ENCODE peak calls at places on chromosomes 4 and X, in eight cellular contexts. D is neural progenitor cell, U is GM23338, B is BJ, P is GM20000, V is IMR-90, N is endothelial cell, J is lung. A is an unnamed sample.

GRCh38 chrX:102847362-102847761 is 89.7 kb upstream of the RAB40AL start:
- DNase-seq in D (no peak), U (no peak), B (no peak), P (no peak), V (no peak), N (no peak), J (no peak), A (no peak)

GRCh38 chrX:50988649-50989048 is 78.1 kb downstream of the BMP15 start:
- DNase-seq in D (peak), U (peak), B (no peak), P (peak), V (peak), N (peak), J (no peak), A (no peak)

GRCh38 chr4:72714482-72715279 is 145.7 kb upstream of the ADAMTS3 start:
- DNase-seq in D (no peak), U (no peak), B (no peak), P (no peak), V (no peak), N (no peak), J (no peak), A (no peak)

GRCh38 chrX:139881572-139881971 is 51.3 kb downstream of the ATP11C start:
- DNase-seq in D (no peak), U (no peak), B (peak), P (no peak), V (peak), N (no peak), J (no peak), A (no peak)

GRCh38 chr4:97153042-97153441 is 990.2 kb downstream of the STPG2 start:
- DNase-seq in D (peak), U (peak), B (no peak), P (no peak), V (no peak), N (no peak), J (no peak), A (no peak)

GRCh38 chr4:7416745-7417432 is 17.8 kb downstream of the PSAPL1 start:
- DNase-seq in D (no peak), U (no peak), B (no peak), P (no peak), V (no peak), N (no peak), J (no peak), A (peak)

GRCh38 chr4:158630893-158631292 is 40.8 kb downstream of the C4orf46 start:
- DNase-seq in D (peak), U (no peak), B (no peak), P (no peak), V (peak), N (no peak), J (no peak), A (no peak)

GRCh38 chrX:45986971-45987370 is 558.2 kb downstream of the ZNF674 start:
- DNase-seq in D (no peak), U (no peak), B (no peak), P (no peak), V (no peak), N (no peak), J (no peak), A (no peak)

GRCh38 chrX:133493366-133493765 is 78.1 kb upstream of the GPC4 start:
- DNase-seq in D (no peak), U (no peak), B (no peak), P (no peak), V (no peak), N (no peak), J (no peak), A (no peak)

GRCh38 chr4:168221298-168221697 is 97.3 kb downstream of the DDX60 start:
- DNase-seq in D (no peak), U (no peak), B (peak), P (no peak), V (peak), N (no peak), J (no peak), A (no peak)

GRCh38 chrX:47497274-47497673 is 14.3 kb upstream of the ZNF41 start:
- DNase-seq in D (no peak), U (no peak), B (no peak), P (no peak), V (peak), N (no peak), J (no peak), A (no peak)

GRCh38 chrX:69309074-69309792 is 144.0 kb upstream of the PJA1 start:
- DNase-seq in D (no peak), U (no peak), B (no peak), P (no peak), V (no peak), N (no peak), J (no peak), A (no peak)

GRCh38 chrX:109327271-109327670 is 154.6 kb downstream of the GUCY2F start:
- DNase-seq in D (no peak), U (no peak), B (no peak), P (no peak), V (no peak), N (no peak), J (no peak), A (no peak)

GRCh38 chrX:129981752-129982299 is 609 bp upstream of the BCORL1 start:
- DNase-seq in D (no peak), U (no peak), B (no peak), P (no peak), V (no peak), N (no peak), J (no peak), A (no peak)

GRCh38 chrX:69896046-69896445 is 153.7 kb downstream of the AWAT2 start:
- DNase-seq in D (no peak), U (no peak), B (no peak), P (no peak), V (no peak), N (no peak), J (no peak), A (no peak)

DNA sequence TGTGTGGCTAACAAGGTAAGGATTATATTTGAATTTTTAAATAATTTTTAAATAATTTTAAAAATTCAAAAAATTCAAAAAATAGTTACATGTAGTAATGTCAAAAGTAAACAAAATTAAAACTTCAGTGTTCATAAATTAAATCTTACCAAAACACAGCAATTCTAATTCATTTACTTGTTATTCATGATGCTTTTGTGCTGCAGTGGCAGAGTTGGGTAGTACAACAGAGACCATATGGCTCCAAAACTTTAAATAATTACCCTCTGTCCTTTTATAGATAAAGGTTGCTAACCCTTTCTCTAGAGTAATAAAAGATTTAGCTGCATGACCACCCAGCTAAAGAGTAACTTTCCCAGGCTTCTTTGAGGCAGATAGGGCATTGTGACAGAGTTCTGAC is 1355.6 kb downstream of the FSTL5 start:
- DNase-seq in D (no peak), U (no peak), B (no peak), P (no peak), V (no peak), N (no peak), J (no peak), A (no peak)
- TF ChIP-seq CTCF in D (peak), U (no peak), B (no peak), P (no peak), V (no peak), N (peak), J (no peak), A (peak)

GRCh38 chr4:64330143-64330542 is 79.1 kb downstream of the TECRL start:
- DNase-seq in D (no peak), U (peak), B (no peak), P (no peak), V (no peak), N (no peak), J (no peak), A (no peak)
- TF ChIP-seq CTCF in D (peak), U (peak), B (no peak), P (no peak), V (no peak), N (no peak), J (no peak), A (no peak)

DNA sequence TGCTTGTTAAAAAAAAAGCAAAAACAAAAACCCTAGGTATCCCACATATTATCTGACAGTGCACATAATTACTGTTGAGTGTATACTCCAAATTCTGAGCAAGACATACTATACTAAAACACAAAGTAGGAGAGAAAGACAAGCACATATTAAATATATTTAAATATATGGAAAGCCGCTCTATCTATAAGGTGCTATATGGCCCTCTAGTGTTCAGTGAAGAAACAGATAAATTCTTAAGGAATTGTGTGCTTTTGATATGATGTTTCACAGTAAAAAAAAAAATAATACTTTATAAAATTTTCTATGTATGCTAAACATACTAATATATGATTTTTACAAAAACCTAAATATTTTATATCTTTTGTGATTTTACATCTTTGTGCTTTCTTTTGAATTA is 137.8 kb downstream of the FBXW7 start:
- DNase-seq in D (peak), U (peak), B (no peak), P (no peak), V (peak), N (no peak), J (no peak), A (no peak)
- TF ChIP-seq CTCF in D (peak), U (peak), B (no peak), P (no peak), V (peak), N (peak), J (no peak), A (peak)

DNA sequence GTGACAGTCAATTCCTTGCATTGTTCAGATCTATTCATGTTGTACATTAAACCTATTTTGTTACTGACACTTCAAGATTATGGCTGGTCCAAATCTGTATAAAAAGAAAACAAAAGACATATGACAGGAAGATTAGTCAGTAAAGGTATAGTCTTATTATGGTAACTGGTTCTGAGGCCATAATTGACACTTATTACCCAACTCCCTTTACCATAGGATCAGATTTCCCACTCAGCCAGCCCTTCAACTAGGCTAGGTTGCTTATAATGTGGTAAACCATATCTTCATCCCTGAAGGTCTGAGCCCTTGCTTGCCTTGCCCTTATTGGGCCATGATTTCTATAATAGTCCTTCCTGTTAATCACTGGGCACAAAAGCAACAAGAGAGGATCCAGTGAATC is 289.6 kb downstream of the CXXC4 start:
- DNase-seq in D (no peak), U (no peak), B (no peak), P (no peak), V (no peak), N (no peak), J (no peak), A (no peak)
- TF ChIP-seq CTCF in D (no peak), U (no peak), B (no peak), P (no peak), V (no peak), N (no peak), J (no peak), A (no peak)

GRCh38 chr4:38760915-38761314 is 21.9 kb downstream of the TLR10 start:
- DNase-seq in D (no peak), U (no peak), B (no peak), P (no peak), V (no peak), N (no peak), J (no peak), A (no peak)

GRCh38 chr4:38759790-38760122 is 23.0 kb downstream of the TLR10 start:
- DNase-seq in D (no peak), U (no peak), B (no peak), P (no peak), V (no peak), N (no peak), J (no peak), A (no peak)

GRCh38 chr4:38762560-38762959 is 20.2 kb downstream of the TLR10 start:
- DNase-seq in D (no peak), U (no peak), B (no peak), P (peak), V (no peak), N (no peak), J (no peak), A (no peak)

GRCh38 chr4:38759077-38759789 is 23.6 kb downstream of the TLR10 start:
- DNase-seq in D (peak), U (peak), B (no peak), P (peak), V (peak), N (peak), J (peak), A (no peak)

GRCh38 chr4:38757945-38758344 is 24.8 kb downstream of the TLR10 start:
- DNase-seq in D (peak), U (peak), B (no peak), P (no peak), V (no peak), N (no peak), J (no peak), A (no peak)
- TF ChIP-seq CTCF in D (peak), U (peak), B (peak), P (peak), V (no peak), N (no peak), J (no peak), A (peak)

DNA sequence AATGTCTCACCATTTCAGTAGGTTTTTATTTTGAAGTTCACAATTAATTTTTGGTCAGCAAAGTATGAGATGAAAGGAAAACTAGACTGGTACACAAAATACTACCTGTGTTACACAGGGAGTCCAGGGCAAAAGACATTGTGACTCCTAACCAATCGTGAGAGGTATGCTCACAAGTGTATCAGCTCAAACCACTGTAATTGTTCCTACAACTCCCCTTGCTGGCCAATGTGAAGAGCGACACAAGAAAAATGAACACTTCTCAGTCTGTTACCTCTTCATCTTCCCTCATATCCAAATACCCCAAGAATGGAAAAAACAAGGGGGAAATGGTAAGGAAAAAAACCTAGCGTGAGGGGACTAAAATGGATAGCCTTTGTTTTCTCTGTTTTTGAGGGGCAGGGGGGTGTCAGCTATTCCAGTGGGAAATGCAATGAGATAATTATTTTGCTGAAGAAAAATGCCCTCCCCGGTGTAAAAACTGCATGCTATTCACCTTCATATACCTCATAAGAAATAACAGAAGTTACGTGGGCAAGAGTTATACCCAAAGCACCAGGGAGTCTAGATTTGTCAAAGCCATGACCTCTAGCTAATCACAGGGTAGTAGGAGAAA is 30.6 kb upstream of the NSUN7 start:
- DNase-seq in D (peak), U (peak), B (no peak), P (peak), V (peak), N (no peak), J (no peak), A (no peak)
- TF ChIP-seq CTCF in D (peak), U (peak), B (peak), P (peak), V (peak), N (no peak), J (peak), A (peak)

GRCh38 chrX:48540015-48540350 is 469 bp downstream of the TBC1D25 start:
- DNase-seq in D (no peak), U (no peak), B (no peak), P (peak), V (peak), N (peak), J (no peak), A (no peak)
- TF ChIP-seq CTCF in D (no peak), U (no peak), B (no peak), P (no peak), V (no peak), N (no peak), J (no peak), A (no peak)

GRCh38 chr4:153159728-153160221 is 44.5 kb upstream of the TRIM2 start:
- DNase-seq in D (no peak), U (no peak), B (peak), P (no peak), V (peak), N (no peak), J (no peak), A (no peak)

GRCh38 chr4:153156263-153156662 is 48.0 kb upstream of the TRIM2 start:
- DNase-seq in D (peak), U (peak), B (no peak), P (no peak), V (no peak), N (no peak), J (no peak), A (no peak)

GRCh38 chr4:153161599-153161971 is 42.7 kb upstream of the TRIM2 start:
- DNase-seq in D (no peak), U (no peak), B (no peak), P (no peak), V (peak), N (no peak), J (no peak), A (no peak)

GRCh38 chr4:153160856-153161598 is 43.2 kb upstream of the TRIM2 start:
- DNase-seq in D (no peak), U (no peak), B (no peak), P (no peak), V (no peak), N (no peak), J (no peak), A (no peak)

GRCh38 chr4:153159016-153159415 is 45.2 kb upstream of the TRIM2 start:
- DNase-seq in D (no peak), U (no peak), B (no peak), P (no peak), V (no peak), N (no peak), J (no peak), A (no peak)
- TF ChIP-seq CTCF in D (no peak), U (peak), B (no peak), P (no peak), V (no peak), N (no peak), J (no peak), A (peak)

DNA sequence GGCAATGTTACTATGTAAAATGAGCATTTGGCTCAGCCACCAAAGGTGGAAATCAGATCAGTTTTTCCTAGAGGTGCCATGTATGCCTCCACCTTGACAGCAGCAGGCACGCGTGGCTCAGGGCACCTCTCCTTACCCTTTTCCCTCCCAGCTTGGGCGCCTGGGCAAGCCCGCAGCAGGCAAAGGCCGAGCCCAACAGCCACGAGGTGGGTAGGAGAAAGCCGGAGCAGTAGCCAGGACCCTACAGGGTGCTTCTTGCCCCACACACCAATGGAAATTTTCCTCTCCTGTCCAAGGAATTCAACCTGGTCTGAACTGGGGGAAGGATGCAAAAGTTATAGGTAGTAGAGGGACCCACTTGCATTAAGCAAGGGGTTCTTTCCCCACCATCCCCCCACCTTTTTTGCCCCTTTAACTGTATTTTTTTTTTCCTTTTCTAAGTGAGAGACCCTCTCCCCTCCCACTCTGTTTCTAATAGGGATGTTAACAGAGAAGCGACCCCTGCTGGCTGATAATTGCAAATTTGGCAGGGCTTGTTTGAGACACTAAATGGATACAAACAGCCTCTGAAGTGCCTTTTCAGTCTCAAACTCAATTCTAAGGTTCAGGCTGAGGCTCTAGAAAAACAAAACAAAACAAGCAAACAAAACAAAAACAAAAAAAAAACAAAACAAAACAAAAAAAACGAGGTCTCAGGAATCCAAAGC is 895.1 kb downstream of the PCDH18 start:
- DNase-seq in D (peak), U (peak), B (no peak), P (peak), V (peak), N (peak), J (no peak), A (no peak)
- TF ChIP-seq CTCF in D (peak), U (peak), B (peak), P (peak), V (peak), N (peak), J (no peak), A (peak)